ENCODE peak calls at places on chromosomes 3 and 15, in four cellular contexts. One of them, this sample, is unnamed.

GRCh38 chr15:79007066-79007465 is 62.2 kb upstream of the CTSH start:
- DNase-seq in astrocyte: no peak
- DNase-seq in testis: peak; percentile 56
- DNase-seq in lower lobe of right lung: peak; percentile 72
- DNase-seq in this sample: no peak

GRCh38 chr3:190970560-190970959 is 108.1 kb upstream of the GMNC start:
- DNase-seq in lower lobe of right lung: no peak
- DNase-seq in astrocyte: no peak
- DNase-seq in testis: no peak
- DNase-seq in this sample: no peak

GRCh38 chr3:55725681-55726500 is 238.8 kb upstream of the WNT5A start:
- DNase-seq in astrocyte: no peak
- DNase-seq in testis: no peak
- DNase-seq in lower lobe of right lung: no peak
- DNase-seq in this sample: no peak

GRCh38 chr3:98626151-98626550 is 32.7 kb upstream of the CPOX start:
- DNase-seq in testis: no peak
- DNase-seq in astrocyte: no peak
- DNase-seq in lower lobe of right lung: no peak
- DNase-seq in this sample: no peak

GRCh38 chr3:95097493-95097892 is 1034.6 kb downstream of the NSUN3 start:
- DNase-seq in testis: no peak
- DNase-seq in astrocyte: no peak
- DNase-seq in lower lobe of right lung: no peak
- DNase-seq in this sample: no peak

GRCh38 chr3:52062499-52062898 is 6.1 kb upstream of the DUSP7 start:
- DNase-seq in lower lobe of right lung: peak; percentile 83
- DNase-seq in testis: no peak
- DNase-seq in astrocyte: peak; percentile 85
- DNase-seq in this sample: peak; percentile 56

GRCh38 chr3:139329364-139329850 is 14.4 kb upstream of the MRPS22 start:
- DNase-seq in lower lobe of right lung: peak; percentile 92
- DNase-seq in astrocyte: peak; percentile 40
- DNase-seq in testis: peak; percentile 91
- DNase-seq in this sample: peak; percentile 91

GRCh38 chr3:146163584-146163983 is 2.6 kb upstream of the PLOD2 start:
- DNase-seq in astrocyte: peak; percentile 97
- DNase-seq in lower lobe of right lung: no peak
- DNase-seq in testis: no peak
- DNase-seq in this sample: no peak

GRCh38 chr3:183764854-183765731 is 60.3 kb downstream of the MAP6D1 start:
- DNase-seq in lower lobe of right lung: no peak
- DNase-seq in astrocyte: peak; percentile 94
- DNase-seq in testis: no peak
- DNase-seq in this sample: no peak

GRCh38 chr15:55007561-55007960 is 189.2 kb downstream of the RSL24D1 start:
- DNase-seq in astrocyte: no peak
- DNase-seq in lower lobe of right lung: no peak
- DNase-seq in testis: no peak
- DNase-seq in this sample: peak; percentile 35

GRCh38 chr3:180102134-180102533 is 65.4 kb upstream of the PEX5L start:
- DNase-seq in astrocyte: no peak
- DNase-seq in testis: no peak
- DNase-seq in lower lobe of right lung: peak; percentile 10
- DNase-seq in this sample: no peak

GRCh38 chr3:59244343-59244742 is 194.5 kb upstream of the CFAP20DC start:
- DNase-seq in testis: no peak
- DNase-seq in lower lobe of right lung: no peak
- DNase-seq in astrocyte: no peak
- DNase-seq in this sample: no peak

GRCh38 chr3:138348950-138349739 is 766 bp downstream of the MRAS start:
- DNase-seq in lower lobe of right lung: no peak
- DNase-seq in testis: peak; percentile 43
- DNase-seq in astrocyte: no peak
- DNase-seq in this sample: peak; percentile 40

GRCh38 chr3:195065142-195065863 is 205.7 kb downstream of the XXYLT1 start:
- DNase-seq in testis: no peak
- DNase-seq in lower lobe of right lung: peak; percentile 39
- DNase-seq in astrocyte: no peak
- DNase-seq in this sample: no peak

GRCh38 chr3:64554086-64554920 is 133.5 kb downstream of the ADAMTS9 start:
- DNase-seq in lower lobe of right lung: no peak
- DNase-seq in astrocyte: no peak
- DNase-seq in testis: no peak
- DNase-seq in this sample: no peak

DNA sequence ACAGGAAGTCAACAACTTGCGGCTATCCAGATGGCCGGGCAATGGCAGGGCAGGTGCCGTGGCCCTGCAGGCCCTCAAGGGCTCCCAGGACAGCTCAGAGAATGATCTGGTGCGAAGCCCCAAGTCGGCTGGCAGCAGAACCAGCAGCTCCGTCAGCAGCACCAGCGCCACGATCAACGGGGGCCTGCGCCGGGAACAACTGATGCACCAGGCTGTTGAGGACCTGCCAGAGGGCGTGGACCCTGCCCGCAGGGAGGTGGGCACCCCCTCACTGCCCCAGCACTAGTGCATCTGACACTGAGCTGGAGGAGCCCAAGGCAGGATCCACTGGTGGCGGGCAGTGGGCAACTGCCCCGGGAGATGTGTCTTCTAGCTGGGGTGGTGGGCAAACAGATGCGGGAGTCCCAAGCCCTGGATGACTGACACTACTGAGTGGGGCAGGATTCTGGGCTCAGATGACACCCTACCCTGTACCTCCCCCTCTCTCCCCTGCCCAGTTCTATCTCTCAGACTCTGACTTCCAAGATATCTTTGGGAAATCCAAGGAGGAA is 15.9 kb downstream of the VILL start:
- DNase-seq in astrocyte: no peak
- DNase-seq in testis: no peak
- DNase-seq in lower lobe of right lung: no peak
- DNase-seq in this sample: no peak
- H3K4me1 ChIP-seq in astrocyte: peaks cover 6% of the 10 kb centered on the region
- H3K4me1 ChIP-seq in testis: peaks cover 37% of the 10 kb centered on the region
- H3K4me1 ChIP-seq in lower lobe of right lung: peaks cover 12% of the 10 kb centered on the region
- H3K4me1 ChIP-seq in this sample: no peaks in the 10 kb centered on the region

DNA sequence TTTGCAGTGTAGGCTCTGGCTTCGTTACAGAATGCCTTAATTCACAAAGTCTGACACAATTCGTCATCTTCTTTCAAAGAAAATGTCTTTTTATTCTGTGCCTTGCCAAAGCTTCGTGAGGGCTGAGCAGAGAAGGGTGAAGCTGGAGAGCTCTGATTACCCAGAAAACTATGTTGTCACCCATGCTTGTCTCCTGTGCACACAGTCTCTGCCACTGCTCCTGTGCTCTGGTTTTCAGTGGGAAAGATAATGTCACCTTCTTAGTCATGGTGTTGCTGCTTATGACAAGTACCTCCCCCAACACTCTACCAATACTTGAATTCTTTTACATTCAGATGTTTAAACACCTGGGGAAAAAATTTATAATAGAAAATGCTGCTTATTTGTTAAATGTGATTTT is 509.2 kb upstream of the GRM7 start:
- DNase-seq in testis: no peak
- DNase-seq in lower lobe of right lung: no peak
- DNase-seq in astrocyte: no peak
- DNase-seq in this sample: no peak
- H3K27ac ChIP-seq in testis: no peak overlapping the region
- H3K27ac ChIP-seq in lower lobe of right lung: no peak overlapping the region
- H3K27ac ChIP-seq in astrocyte: no peak overlapping the region
- H3K27ac ChIP-seq in this sample: no peak overlapping the region

DNA sequence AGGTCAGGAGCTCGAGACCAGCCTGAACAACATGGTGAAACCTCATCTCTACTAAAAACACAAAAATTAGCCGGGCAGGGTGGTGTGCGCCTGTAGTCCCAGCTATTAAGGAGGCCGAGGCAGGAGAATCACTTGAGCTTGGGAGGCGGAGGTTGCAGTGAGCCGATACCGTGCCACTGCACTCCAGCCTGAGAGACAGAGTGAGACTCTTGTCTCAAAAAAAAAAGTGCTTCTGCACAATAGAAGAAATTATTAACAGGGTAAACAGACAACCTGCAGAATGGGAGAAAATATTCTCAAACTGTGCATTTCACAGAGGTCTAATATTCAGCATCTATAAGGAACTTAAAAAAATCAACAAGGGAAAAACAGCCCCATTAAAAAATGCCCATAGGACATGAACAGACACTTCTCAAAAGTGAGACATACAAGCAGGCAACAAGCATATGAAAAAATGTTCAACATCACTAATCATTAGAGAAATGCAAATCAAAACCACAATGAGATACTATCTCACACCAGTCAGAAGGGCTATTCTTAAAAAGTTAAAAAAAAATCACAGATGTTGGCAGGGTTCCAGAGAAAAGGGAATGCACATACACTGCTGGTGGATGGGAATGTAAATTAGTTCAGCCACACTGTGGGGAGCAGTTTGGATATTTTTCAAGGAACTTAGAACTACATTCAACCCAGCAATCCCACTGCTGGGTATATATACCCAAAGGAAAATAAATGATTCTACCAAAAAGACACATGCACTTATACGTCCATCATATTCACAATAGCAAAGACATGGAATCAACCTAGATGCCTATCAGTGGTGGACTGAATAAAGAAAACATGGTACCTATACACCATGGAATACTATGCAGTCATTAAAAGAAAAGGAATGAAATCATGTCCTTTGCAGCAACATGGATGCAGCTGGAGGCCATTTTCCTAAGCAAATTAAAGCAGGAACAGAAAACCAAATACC is 75.5 kb downstream of the MSL2 start:
- DNase-seq in lower lobe of right lung: no peak
- DNase-seq in astrocyte: peak; percentile 79
- DNase-seq in testis: no peak
- DNase-seq in this sample: no peak
- H3K4me3 ChIP-seq in lower lobe of right lung: no peak overlapping the region
- H3K4me3 ChIP-seq in astrocyte: no peak overlapping the region
- H3K4me3 ChIP-seq in testis: no peak overlapping the region
- H3K4me3 ChIP-seq in this sample: no peak overlapping the region

GRCh38 chr3:156808025-156808424 is 18.1 kb upstream of the LEKR1 start:
- DNase-seq in lower lobe of right lung: no peak
- DNase-seq in astrocyte: peak; percentile 53
- DNase-seq in testis: no peak
- DNase-seq in this sample: no peak

GRCh38 chr3:156812521-156813335 is 13.4 kb upstream of the LEKR1 start:
- DNase-seq in lower lobe of right lung: no peak
- DNase-seq in astrocyte: peak; percentile 41
- DNase-seq in testis: no peak
- DNase-seq in this sample: no peak

GRCh38 chr3:156814295-156814694 is 11.9 kb upstream of the LEKR1 start:
- DNase-seq in lower lobe of right lung: no peak
- DNase-seq in astrocyte: no peak
- DNase-seq in testis: no peak
- DNase-seq in this sample: no peak

GRCh38 chr3:156806698-156807097 is 19.5 kb upstream of the LEKR1 start:
- DNase-seq in astrocyte: no peak
- DNase-seq in lower lobe of right lung: no peak
- DNase-seq in testis: no peak
- DNase-seq in this sample: no peak

GRCh38 chr3:156811092-156811862 is 14.9 kb upstream of the LEKR1 start:
- DNase-seq in lower lobe of right lung: no peak
- DNase-seq in astrocyte: peak; percentile 89
- DNase-seq in testis: no peak
- DNase-seq in this sample: no peak
- H3K4me1 ChIP-seq in lower lobe of right lung: peaks cover 18% of the 10 kb centered on the region
- H3K4me1 ChIP-seq in astrocyte: peaks cover 41% of the 10 kb centered on the region
- H3K4me1 ChIP-seq in testis: peaks cover 7% of the 10 kb centered on the region
- H3K4me1 ChIP-seq in this sample: no peaks in the 10 kb centered on the region

GRCh38 chr15:25239471-25240345 is 199.1 kb downstream of the UBE3A start:
- DNase-seq in testis: no peak
- DNase-seq in astrocyte: no peak
- DNase-seq in lower lobe of right lung: peak; percentile 32
- DNase-seq in this sample: no peak

GRCh38 chr15:25240461-25241021 is 198.3 kb downstream of the UBE3A start:
- DNase-seq in astrocyte: no peak
- DNase-seq in testis: no peak
- DNase-seq in lower lobe of right lung: peak; percentile 23
- DNase-seq in this sample: no peak

GRCh38 chr15:25242957-25243799 is 195.6 kb downstream of the UBE3A start:
- DNase-seq in astrocyte: no peak
- DNase-seq in testis: peak; percentile 10
- DNase-seq in lower lobe of right lung: peak; percentile 29
- DNase-seq in this sample: peak; percentile 33

GRCh38 chr15:25242166-25242879 is 196.5 kb downstream of the UBE3A start:
- DNase-seq in astrocyte: no peak
- DNase-seq in testis: no peak
- DNase-seq in lower lobe of right lung: peak; percentile 27
- DNase-seq in this sample: peak; percentile 4

DNA sequence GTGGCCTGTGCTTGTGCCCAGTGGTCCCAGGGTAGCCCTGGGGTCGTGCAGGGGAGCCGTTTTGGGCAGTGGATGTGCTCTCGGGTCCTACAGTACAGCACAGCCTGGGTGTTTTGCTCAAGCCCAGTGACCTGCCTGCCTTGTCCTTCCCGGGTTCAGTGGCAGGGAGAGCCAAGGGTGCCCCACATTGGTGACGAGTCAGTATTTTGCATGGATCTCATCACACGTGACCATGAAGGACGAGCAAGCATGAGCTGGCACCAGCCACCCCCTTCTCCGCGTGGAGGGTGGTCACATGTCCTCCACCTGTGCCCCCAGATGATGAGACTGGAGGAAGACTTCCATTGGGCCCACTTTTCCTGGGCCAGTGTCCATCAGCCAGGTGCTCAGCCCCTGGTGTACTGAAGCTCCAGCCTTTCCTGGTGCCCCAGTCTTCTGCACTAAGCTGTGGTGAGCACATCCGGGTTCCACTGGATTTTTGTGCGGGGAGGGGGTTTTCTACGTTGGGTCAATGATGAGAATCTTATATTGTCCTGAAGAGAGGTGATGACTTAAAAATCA is 197.5 kb downstream of the UBE3A start:
- DNase-seq in testis: no peak
- DNase-seq in astrocyte: no peak
- DNase-seq in lower lobe of right lung: peak; percentile 19
- DNase-seq in this sample: no peak
- H3K27ac ChIP-seq in testis: no peak overlapping the region
- H3K27ac ChIP-seq in astrocyte: no peak overlapping the region
- H3K27ac ChIP-seq in lower lobe of right lung: no peak overlapping the region
- H3K27ac ChIP-seq in this sample: no peak overlapping the region

DNA sequence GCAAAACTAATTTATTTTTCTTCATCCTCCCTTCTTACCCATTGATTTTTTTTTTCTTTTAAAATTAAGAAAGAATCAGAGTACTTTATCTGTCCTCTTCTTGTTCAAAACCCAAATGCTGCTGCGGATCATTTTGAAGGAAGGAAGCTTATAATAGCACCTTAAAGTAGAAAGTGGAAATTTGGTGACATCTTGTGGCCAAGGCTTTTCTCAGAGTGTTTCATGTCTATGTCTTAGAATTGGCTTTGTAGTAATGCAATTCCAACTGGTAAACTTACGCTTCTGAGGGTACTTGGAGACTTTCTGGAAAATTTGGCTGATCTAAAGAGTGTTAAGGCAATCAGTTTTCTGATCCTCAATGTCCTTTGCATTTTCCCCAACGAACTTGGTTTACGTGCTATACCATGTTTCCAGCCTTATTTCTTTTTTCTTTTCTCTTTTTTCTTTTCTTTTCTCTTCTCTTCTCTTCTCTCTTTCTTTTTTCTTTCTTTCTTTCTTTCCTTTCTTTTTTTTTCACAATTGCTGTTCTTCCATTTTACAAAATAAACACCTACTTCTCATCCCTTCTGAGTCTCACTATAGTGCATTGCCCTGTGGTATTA is 30.7 kb downstream of the C3orf38 start:
- DNase-seq in testis: peak; percentile 37
- DNase-seq in lower lobe of right lung: no peak
- DNase-seq in astrocyte: peak; percentile 37
- DNase-seq in this sample: no peak
- H3K4me3 ChIP-seq in testis: no peak overlapping the region
- H3K4me3 ChIP-seq in lower lobe of right lung: no peak overlapping the region
- H3K4me3 ChIP-seq in astrocyte: no peak overlapping the region
- H3K4me3 ChIP-seq in this sample: no peak overlapping the region

GRCh38 chr15:98878172-98878571 is 129.4 kb downstream of the PGPEP1L start:
- DNase-seq in astrocyte: peak; percentile 76
- DNase-seq in testis: no peak
- DNase-seq in lower lobe of right lung: no peak
- DNase-seq in this sample: no peak
- H3K4me1 ChIP-seq in astrocyte: peaks cover 63% of the 10 kb centered on the region
- H3K4me1 ChIP-seq in testis: peaks cover 53% of the 10 kb centered on the region
- H3K4me1 ChIP-seq in lower lobe of right lung: peaks cover 45% of the 10 kb centered on the region
- H3K4me1 ChIP-seq in this sample: peaks cover 17% of the 10 kb centered on the region